ENCODE peak calls at places on chromosomes 1 and 21, in five cellular contexts. Z is bronchial epithelial cell, Y is hepatocyte, T is neuronal stem cell, N is uterus. C is an unnamed sample. For H3K36me3, the result is how much of the 10 kb centered on the place peaks cover.

GRCh38 chr1:68544651-68545050 is 47.8 kb upstream of the DEPDC1 start:
- DNase-seq in N (no peak), Y (no peak), T (no peak), Z (no peak), C (no peak)

GRCh38 chr1:169858467-169858866 is 35.2 kb downstream of the SCYL3 start:
- DNase-seq in T (no peak), Y (no peak), N (no peak), Z (peak), C (no peak)

GRCh38 chr1:228341450-228341813 is 65.2 kb downstream of the TRIM11 start:
- DNase-seq in Y (no peak), N (peak), Z (no peak), T (no peak), C (peak)

GRCh38 chr1:208431721-208432120 is 187.5 kb upstream of the PLXNA2 start:
- DNase-seq in Y (no peak), Z (peak), N (no peak), T (no peak), C (no peak)

GRCh38 chr21:21034046-21034445 is 35.8 kb downstream of the NCAM2 start:
- DNase-seq in Y (no peak), N (no peak), T (no peak), Z (no peak), C (no peak)

GRCh38 chr1:211581521-211581920 is 2.6 kb upstream of the SLC30A1 start:
- DNase-seq in Z (no peak), N (peak), Y (no peak), T (no peak), C (no peak)

GRCh38 chr1:220881918-220882891 is 3.0 kb downstream of the HLX start:
- DNase-seq in N (no peak), Z (no peak), T (no peak), Y (no peak), C (no peak)

GRCh38 chr1:201172336-201172735 is 18.1 kb upstream of the TMEM9 start:
- DNase-seq in T (no peak), N (no peak), Z (no peak), Y (no peak), C (no peak)

GRCh38 chr21:42263591-42264131 is 44.7 kb downstream of the ABCG1 start:
- DNase-seq in T (no peak), Y (peak), N (peak), Z (peak), C (peak)

GRCh38 chr1:161702250-161702649 is 4.8 kb upstream of the FCRLA start:
- DNase-seq in N (no peak), T (no peak), Z (peak), Y (peak), C (no peak)

GRCh38 chr1:33015216-33015615 is 21.5 kb downstream of the AK2 start:
- DNase-seq in Z (no peak), T (no peak), N (no peak), Y (no peak), C (no peak)

GRCh38 chr1:211259596-211260126 is 495 bp downstream of the RCOR3 start:
- DNase-seq in T (no peak), N (peak), Z (no peak), Y (peak), C (peak)

GRCh38 chr1:184518958-184519357 is 132.1 kb downstream of the C1orf21 start:
- DNase-seq in T (no peak), Z (no peak), N (no peak), Y (no peak), C (no peak)

GRCh38 chr1:151340870-151341754 is 5.9 kb downstream of the RFX5 start:
- DNase-seq in T (peak), Y (peak), Z (peak), N (peak), C (no peak)

GRCh38 chr1:89631756-89632155 is 1.2 kb upstream of the LRRC8C start:
- DNase-seq in Y (no peak), T (peak), Z (no peak), N (no peak), C (no peak)

GRCh38 chr21:26652891-26653290 is 79.8 kb upstream of the CYYR1 start:
- DNase-seq in Y (no peak), N (no peak), Z (no peak), T (no peak), C (no peak)

DNA sequence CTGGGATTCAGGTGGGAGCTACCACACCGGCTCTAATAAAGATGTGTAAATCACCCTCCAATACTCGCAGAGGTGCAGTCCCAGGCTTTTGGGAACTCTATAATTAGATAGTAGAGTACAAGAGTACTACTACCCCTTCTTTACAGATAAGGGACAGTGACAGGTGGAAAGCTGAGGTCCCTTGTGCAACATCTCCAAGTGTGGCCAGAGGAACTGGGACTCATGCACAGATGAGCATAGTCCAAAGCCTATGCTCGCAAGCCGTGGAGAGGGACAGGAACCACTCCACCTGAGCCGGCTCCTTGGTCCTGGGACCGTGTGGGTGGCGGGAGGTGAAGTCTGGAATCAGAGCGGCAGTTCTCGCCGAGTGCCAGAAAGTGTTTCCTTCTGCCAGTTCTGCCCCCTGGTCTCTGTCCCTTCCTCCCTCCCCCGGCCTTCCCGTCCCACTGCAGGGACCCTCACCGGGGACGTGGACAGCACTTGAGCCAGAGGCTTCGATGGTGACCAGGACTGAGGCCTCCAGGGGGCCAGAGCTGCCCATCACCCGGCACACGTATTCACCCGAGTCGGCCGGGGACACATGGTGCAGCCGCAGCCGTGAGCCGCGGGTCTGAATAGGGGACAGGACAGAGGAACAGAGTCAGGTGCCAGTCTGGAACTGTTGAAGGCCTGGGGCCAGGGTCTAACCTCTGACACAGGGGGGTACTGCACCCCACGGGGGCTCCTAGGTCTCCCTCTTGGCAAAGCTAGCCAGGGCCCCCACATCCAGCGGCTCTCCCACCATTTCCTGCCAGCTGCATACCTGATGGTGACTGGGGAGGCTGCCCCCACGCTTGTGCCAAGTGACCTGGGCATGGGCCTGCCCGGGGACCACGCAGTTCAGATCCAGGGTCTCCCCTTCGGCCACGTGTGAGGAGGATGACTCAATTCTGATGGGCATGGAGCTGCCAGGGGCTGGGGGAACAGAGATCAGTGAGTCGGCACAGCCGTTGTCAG is 33.9 kb downstream of the LDLRAD2 start:
- DNase-seq in Z (no peak), N (no peak), Y (no peak), T (no peak), C (no peak)
- H3K36me3 ChIP-seq in Z (half or more), N (under half), Y (under half), T (half or more), C (half or more)

GRCh38 chr21:38806942-38807284 is 1.2 kb downstream of the ETS2 start:
- DNase-seq in T (no peak), N (no peak), Z (no peak), Y (no peak), C (no peak)
- H3K36me3 ChIP-seq in T (under half), N (under half), Z (under half), Y (under half), C (under half)

GRCh38 chr1:154222918-154223317 is 2.2 kb downstream of the UBAP2L start:
- DNase-seq in Y (no peak), T (no peak), N (no peak), Z (no peak), C (no peak)

GRCh38 chr1:154221815-154222081 is 993 bp downstream of the UBAP2L start:
- DNase-seq in N (no peak), T (no peak), Z (no peak), Y (peak), C (no peak)

GRCh38 chr1:154220071-154220969 is at the start of gene UBAP2L:
- DNase-seq in Z (peak), Y (peak), N (peak), T (peak), C (peak)

GRCh38 chr1:154220970-154221814 is 437 bp downstream of the UBAP2L start:
- DNase-seq in Y (peak), T (peak), N (peak), Z (no peak), C (peak)

DNA sequence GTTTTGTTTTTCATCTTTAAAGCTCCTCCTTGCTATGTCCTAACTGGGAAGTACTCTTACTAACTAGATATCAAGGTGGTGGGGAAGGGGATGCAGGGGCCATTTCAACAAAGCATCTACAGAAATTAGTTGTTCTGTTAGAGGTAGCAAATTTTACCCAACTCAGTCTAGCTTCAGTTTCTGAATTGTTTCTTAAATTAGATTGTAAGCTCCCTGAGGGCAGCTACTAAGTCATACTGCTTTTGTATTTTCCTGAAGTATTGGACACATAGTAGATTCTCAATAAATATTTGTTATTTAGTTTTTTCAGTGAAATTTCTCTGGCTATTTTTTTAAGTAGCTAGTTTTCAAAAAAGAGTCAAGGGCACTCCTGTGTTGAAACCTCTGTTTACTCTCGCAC is 1.8 kb downstream of the UBAP2L start:
- DNase-seq in Y (no peak), N (no peak), T (no peak), Z (no peak), C (no peak)
- H3K36me3 ChIP-seq in Y (under half), N (under half), T (under half), Z (under half), C (under half)

GRCh38 chr1:8035289-8035688 is 9.2 kb upstream of the ERRFI1 start:
- DNase-seq in T (no peak), Z (no peak), N (no peak), Y (no peak), C (no peak)
- H3K36me3 ChIP-seq in T (under half), Z (under half), N (under half), Y (under half), C (under half)

GRCh38 chr21:44901391-44902074 is 19.2 kb downstream of the ITGB2 start:
- DNase-seq in N (no peak), T (no peak), Z (no peak), Y (no peak), C (no peak)

GRCh38 chr21:44900559-44901251 is 20.0 kb downstream of the ITGB2 start:
- DNase-seq in Y (no peak), T (no peak), N (no peak), Z (no peak), C (no peak)

GRCh38 chr21:44898011-44898493 is 22.6 kb downstream of the ITGB2 start:
- DNase-seq in Y (no peak), Z (no peak), N (no peak), T (no peak), C (peak)

GRCh38 chr21:44898851-44899767 is 21.6 kb downstream of the ITGB2 start:
- DNase-seq in N (no peak), Z (no peak), T (no peak), Y (no peak), C (no peak)

DNA sequence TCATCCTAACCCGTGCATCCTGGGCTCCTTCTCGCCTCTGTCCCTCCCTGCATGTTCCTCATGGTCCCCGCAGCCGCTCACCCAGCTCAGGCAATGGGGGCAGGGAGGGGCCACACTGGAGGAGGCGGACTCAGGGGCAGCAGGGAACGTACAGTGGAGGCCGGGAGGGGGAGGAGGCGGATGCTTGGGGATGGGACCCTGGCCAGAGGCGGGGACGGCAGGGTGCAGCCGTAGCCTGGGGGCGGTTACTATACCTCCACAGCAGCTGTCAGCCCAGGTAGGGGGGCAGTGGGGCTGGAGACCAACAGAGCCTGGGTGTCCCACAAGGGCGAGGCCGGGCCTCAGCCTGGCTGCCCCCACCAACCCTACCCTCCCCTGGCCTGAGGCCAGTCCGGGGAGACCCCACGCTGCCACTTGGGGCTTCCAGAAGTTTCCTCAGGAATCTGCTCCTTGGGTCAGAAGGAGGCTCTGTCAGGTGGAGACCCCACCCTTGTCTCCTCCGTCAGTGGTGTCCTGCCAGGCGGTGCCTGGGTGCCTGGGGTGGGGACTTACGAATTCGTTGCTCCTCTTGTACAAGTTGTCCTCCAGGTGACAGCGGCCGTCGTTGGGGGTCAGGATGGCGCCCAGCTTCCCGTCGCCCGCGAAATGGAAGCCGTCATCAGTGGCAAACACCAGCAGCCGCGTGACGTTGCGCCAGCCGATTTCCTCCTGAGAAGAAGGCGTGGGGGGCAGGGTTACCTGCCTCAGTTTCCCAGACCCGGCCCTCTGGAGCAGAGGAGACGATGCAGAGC is 20.7 kb downstream of the ITGB2 start:
- DNase-seq in Z (no peak), Y (no peak), N (no peak), T (no peak), C (peak)
- H3K36me3 ChIP-seq in Z (under half), Y (under half), N (under half), T (under half), C (under half)